ENCODE peak calls at places on chromosomes 3 and 15, in seven cellular contexts. G is CD8-positive, alpha-beta memory T cell; X is effector memory CD4-positive, alpha-beta T cell; J is IMR-90; T is neuronal stem cell; C is psoas muscle; Y is thoracic aorta. S is an unnamed sample. For H3K9me3, the result is how much of the 10 kb centered on the place peaks cover.

GRCh38 chr3:52253314-52254260 is 8.0 kb downstream of the PPM1M start:
- DNase-seq in G (peak), T (no peak), C (no peak), Y (no peak), J (no peak), X (peak), S (peak)

GRCh38 chr3:5330152-5330810 is 142.8 kb downstream of the EDEM1 start:
- DNase-seq in C (no peak), G (no peak), Y (no peak), X (no peak), J (peak), T (no peak), S (no peak)

GRCh38 chr3:154243353-154243752 is 80.9 kb downstream of the DHX36 start:
- DNase-seq in J (peak), X (no peak), G (no peak), Y (no peak), T (no peak), C (no peak), S (no peak)

GRCh38 chr3:180747805-180748361 is 68.6 kb upstream of the CCDC39 start:
- DNase-seq in J (no peak), T (no peak), X (no peak), G (no peak), C (no peak), Y (no peak), S (no peak)

GRCh38 chr3:195048059-195048905 is 222.7 kb downstream of the XXYLT1 start:
- DNase-seq in G (no peak), C (no peak), X (no peak), Y (no peak), J (no peak), T (no peak), S (no peak)

GRCh38 chr3:9301798-9302197 is 52.4 kb upstream of the SRGAP3 start:
- DNase-seq in T (no peak), Y (no peak), G (no peak), J (no peak), X (no peak), C (no peak), S (no peak)

GRCh38 chr3:115857518-115858136 is 234.3 kb downstream of the GAP43 start:
- DNase-seq in C (no peak), J (peak), X (no peak), T (no peak), Y (no peak), G (no peak), S (no peak)

GRCh38 chr3:112097378-112097777 is 11.2 kb downstream of the C3orf52 start:
- DNase-seq in J (peak), C (no peak), Y (peak), X (no peak), G (no peak), T (no peak), S (no peak)

GRCh38 chr3:186281172-186281571 is 80.9 kb downstream of the DGKG start:
- DNase-seq in C (no peak), X (no peak), J (peak), Y (peak), G (no peak), T (no peak), S (peak)

GRCh38 chr15:74042603-74043424 is 39.5 kb downstream of the GOLGA6A start:
- DNase-seq in G (no peak), X (no peak), T (no peak), Y (no peak), J (no peak), C (no peak), S (no peak)

GRCh38 chr15:39132071-39132470 is 448.8 kb upstream of the THBS1 start:
- DNase-seq in Y (no peak), J (no peak), C (no peak), X (no peak), T (no peak), G (no peak), S (no peak)

GRCh38 chr3:57953541-57953940 is 54.7 kb upstream of the FLNB start:
- DNase-seq in T (no peak), Y (no peak), C (no peak), X (no peak), J (no peak), G (no peak), S (no peak)

GRCh38 chr3:134093906-134094305 is 64.2 kb upstream of the SLCO2A1 start:
- DNase-seq in T (no peak), C (no peak), G (no peak), Y (no peak), J (peak), X (no peak), S (no peak)

GRCh38 chr3:124599147-124599765 is 131.0 kb upstream of the UMPS start:
- DNase-seq in G (no peak), C (no peak), T (no peak), X (no peak), Y (no peak), J (no peak), S (no peak)

GRCh38 chr3:32217339-32217738 is 21.1 kb upstream of the CMTM8 start:
- DNase-seq in C (no peak), J (no peak), X (no peak), G (no peak), T (no peak), Y (no peak), S (no peak)

GRCh38 chr15:58095415-58095814 is 29.9 kb upstream of the ALDH1A2 start:
- DNase-seq in T (no peak), X (no peak), G (no peak), Y (no peak), C (no peak), J (no peak), S (no peak)

GRCh38 chr3:197752107-197752506 is 2.4 kb downstream of the FYTTD1 start:
- DNase-seq in T (no peak), J (no peak), Y (no peak), G (no peak), C (no peak), X (no peak), S (no peak)

GRCh38 chr3:196207833-196208607 is 3.2 kb downstream of the ZDHHC19 start:
- DNase-seq in Y (no peak), X (peak), T (peak), C (peak), J (no peak), G (peak), S (no peak)

GRCh38 chr15:80780416-80781221 is 1.4 kb downstream of the CEMIP start:
- DNase-seq in G (peak), J (peak), T (peak), X (no peak), Y (no peak), C (peak), S (no peak)

GRCh38 chr3:77065750-77066149 is 25.9 kb downstream of the ROBO2 start:
- DNase-seq in Y (no peak), C (no peak), G (no peak), T (no peak), J (no peak), X (no peak), S (no peak)

GRCh38 chr3:14118400-14119165 is 6.1 kb downstream of the CHCHD4 start:
- DNase-seq in Y (no peak), T (no peak), C (no peak), J (peak), G (no peak), X (no peak), S (peak)

GRCh38 chr3:138875754-138876664 is 41.3 kb upstream of the PIK3CB start:
- DNase-seq in C (no peak), X (no peak), G (no peak), J (no peak), Y (no peak), T (no peak), S (no peak)

GRCh38 chr3:125958511-125959316 is 10.3 kb upstream of the ROPN1B start:
- DNase-seq in T (no peak), X (no peak), Y (no peak), G (no peak), J (no peak), C (no peak), S (no peak)

GRCh38 chr3:112761062-112761638 is 85.5 kb downstream of the CD200R1L start:
- DNase-seq in X (no peak), Y (no peak), T (no peak), J (peak), G (no peak), C (no peak), S (no peak)

GRCh38 chr3:134613006-134613520 is 37.8 kb downstream of the KY start:
- DNase-seq in T (no peak), G (no peak), X (no peak), J (no peak), Y (no peak), C (no peak), S (peak)

GRCh38 chr15:86540840-86541467 is 461.3 kb downstream of the AGBL1 start:
- DNase-seq in C (no peak), G (no peak), X (no peak), Y (no peak), J (no peak), T (no peak), S (no peak)

GRCh38 chr15:99440551-99441426 is 125.0 kb upstream of the MEF2A start:
- DNase-seq in T (no peak), X (no peak), C (no peak), Y (no peak), G (no peak), J (no peak), S (peak)

GRCh38 chr3:162142511-162142910 is 645.9 kb downstream of the OTOL1 start:
- DNase-seq in J (peak), X (no peak), C (no peak), T (no peak), G (no peak), Y (no peak), S (no peak)

GRCh38 chr3:65713016-65713415 is 325.7 kb downstream of the MAGI1 start:
- DNase-seq in X (no peak), C (no peak), J (peak), T (no peak), Y (no peak), G (no peak), S (no peak)

GRCh38 chr15:60614862-60615771 is 136.2 kb upstream of the ICE2 start:
- DNase-seq in X (no peak), Y (no peak), J (no peak), G (no peak), T (no peak), C (no peak), S (no peak)

DNA sequence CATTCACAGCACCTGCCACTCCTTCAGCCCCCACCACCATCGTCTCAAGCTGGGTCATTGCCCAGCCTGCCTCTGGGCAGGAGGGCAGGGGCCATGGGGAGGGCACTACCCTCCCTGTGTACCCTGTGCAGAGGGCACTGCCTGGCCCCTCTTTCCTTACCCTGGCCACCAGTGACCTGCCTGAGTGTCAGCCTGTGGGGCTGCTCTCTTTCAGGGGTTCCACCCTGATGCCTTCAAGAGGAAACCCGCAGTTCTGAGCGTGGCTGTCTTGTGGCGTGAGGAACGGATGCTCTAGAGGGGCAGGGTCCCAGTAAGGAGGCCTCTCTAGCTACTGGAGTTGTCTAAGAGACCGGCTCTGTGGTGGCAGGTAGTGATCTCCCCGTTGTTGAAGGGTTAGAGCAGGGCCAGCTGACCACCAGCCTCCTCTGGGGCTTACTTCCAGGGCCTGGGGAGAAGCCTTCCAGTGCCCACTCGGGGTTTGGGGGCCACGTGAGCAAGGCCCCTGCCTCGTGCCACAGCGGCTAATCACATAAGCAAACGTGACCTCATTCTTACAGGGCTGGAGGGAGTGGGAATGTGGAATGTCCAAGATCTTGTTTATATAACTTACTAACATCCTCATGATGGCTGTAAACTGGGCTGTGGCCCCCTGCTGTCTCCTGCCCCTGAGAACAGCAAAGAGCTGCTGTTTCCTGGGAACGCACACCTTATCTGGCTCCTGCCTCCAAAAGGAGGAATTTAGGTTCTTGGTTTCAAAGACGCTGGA is 31.4 kb upstream of the SEC13 start:
- DNase-seq in J (peak), C (no peak), X (no peak), Y (no peak), T (no peak), G (peak), S (no peak)
- H3K27ac ChIP-seq in J (peak), C (no peak), X (no peak), Y (no peak), T (no peak), G (no peak), S (no peak)

DNA sequence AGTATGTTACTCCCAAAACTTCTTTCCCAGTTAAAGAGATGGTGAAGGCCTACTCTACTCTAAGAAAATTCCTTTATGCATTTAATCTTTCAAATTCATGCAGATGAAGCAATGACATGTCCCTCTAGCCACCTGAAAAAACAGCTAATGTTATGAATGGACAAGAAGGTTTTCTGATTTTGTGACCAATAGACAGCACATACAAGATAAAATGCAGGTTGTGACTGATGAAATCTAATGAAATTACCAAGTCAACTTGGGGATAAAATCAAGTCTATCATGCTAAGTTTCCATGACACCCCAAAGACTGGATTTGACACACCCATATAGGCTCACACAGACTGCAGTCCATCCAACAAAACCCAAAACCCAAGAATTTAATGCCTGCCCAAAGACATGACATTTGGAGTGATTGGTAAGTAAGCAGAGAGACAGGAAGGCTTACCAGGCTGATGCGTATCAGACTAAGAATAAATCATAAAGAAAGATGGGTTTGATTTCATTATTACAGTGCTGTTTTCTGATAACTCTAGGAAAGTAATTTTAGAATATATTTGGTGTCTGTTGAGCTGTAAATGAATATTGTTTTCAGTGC is 26.4 kb downstream of the CD47 start:
- DNase-seq in Y (no peak), G (no peak), J (no peak), C (no peak), X (no peak), T (no peak), S (no peak)
- H3K4me3 ChIP-seq in Y (no peak), G (no peak), J (no peak), C (no peak), X (no peak), T (no peak), S (no peak)

GRCh38 chr3:129918461-129918860 is 24.9 kb upstream of the TMCC1 start:
- DNase-seq in Y (no peak), G (no peak), C (no peak), J (no peak), X (no peak), T (no peak), S (no peak)

GRCh38 chr3:129913618-129914017 is 20.1 kb upstream of the TMCC1 start:
- DNase-seq in C (no peak), Y (no peak), G (no peak), T (no peak), X (no peak), J (no peak), S (no peak)

GRCh38 chr3:129919806-129920205 is 26.3 kb upstream of the TMCC1 start:
- DNase-seq in Y (no peak), G (no peak), X (no peak), T (no peak), C (no peak), J (no peak), S (no peak)

GRCh38 chr3:129919357-129919756 is 25.8 kb upstream of the TMCC1 start:
- DNase-seq in T (no peak), J (no peak), C (no peak), X (no peak), G (no peak), Y (no peak), S (no peak)

GRCh38 chr3:129917423-129918007 is 24.0 kb upstream of the TMCC1 start:
- DNase-seq in Y (no peak), C (no peak), J (no peak), T (no peak), X (no peak), G (no peak), S (no peak)
- H3K9me3 ChIP-seq in Y (under half), C (under half), J (under half), T (under half), X (under half), G (under half), S (under half)

GRCh38 chr3:69145688-69146087 is 23.3 kb upstream of the LMOD3 start:
- DNase-seq in X (no peak), T (no peak), J (no peak), G (no peak), Y (no peak), C (no peak), S (no peak)

GRCh38 chr3:69142090-69142489 is 19.7 kb upstream of the LMOD3 start:
- DNase-seq in G (no peak), Y (no peak), C (no peak), X (no peak), J (peak), T (no peak), S (no peak)

GRCh38 chr3:69143055-69143454 is 20.7 kb upstream of the LMOD3 start:
- DNase-seq in X (no peak), Y (no peak), J (no peak), G (no peak), T (no peak), C (no peak), S (no peak)

GRCh38 chr3:69144631-69145244 is 22.3 kb upstream of the LMOD3 start:
- DNase-seq in Y (no peak), X (no peak), J (no peak), C (no peak), T (peak), G (no peak), S (no peak)

GRCh38 chr3:69143605-69144004 is 21.2 kb upstream of the LMOD3 start:
- DNase-seq in T (no peak), Y (no peak), G (no peak), J (peak), C (no peak), X (no peak), S (no peak)
- H3K27ac ChIP-seq in T (no peak), Y (no peak), G (no peak), J (no peak), C (peak), X (no peak), S (no peak)

GRCh38 chr15:77168616-77169015 is 97.7 kb upstream of the TSPAN3 start:
- DNase-seq in C (no peak), Y (no peak), X (no peak), J (peak), T (no peak), G (no peak), S (no peak)
- H3K4me3 ChIP-seq in C (no peak), Y (no peak), X (no peak), J (no peak), T (no peak), G (no peak), S (no peak)

S was measured in right atrium auricular region.